ENCODE peak calls at places on chromosomes 16 and 17, in seven cellular contexts. O is globus pallidus; V is HEK293T; J is SK-MEL-5; Y is sciatic nerve; X is NCI-H2227 treated with DMSO at 0.1 percent for 48 hours; E is naive thymus-derived CD4-positive, alpha-beta T cell. G is an unnamed sample.

GRCh38 chr16:8931864-8932263 is 31.8 kb downstream of the USP7 start:
- DNase-seq in X (no peak), V (peak), Y (peak), J (peak), O (peak), E (peak), G (peak)

GRCh38 chr17:69763503-69763902 is 311.5 kb upstream of the KCNJ16 start:
- DNase-seq in J (no peak), E (no peak), O (no peak), V (no peak), Y (no peak), X (no peak), G (no peak)

GRCh38 chr16:31120129-31120528 is 2.7 kb downstream of the KAT8 start:
- DNase-seq in J (no peak), V (no peak), X (no peak), Y (no peak), O (no peak), E (no peak), G (no peak)

GRCh38 chr17:17913695-17914332 is 58.4 kb downstream of the TOM1L2 start:
- DNase-seq in Y (peak), O (no peak), E (no peak), J (peak), V (peak), X (peak), G (peak)

GRCh38 chr16:56673916-56674315 is 4.3 kb downstream of the MT1H start:
- DNase-seq in X (no peak), V (no peak), O (no peak), Y (no peak), J (peak), E (peak), G (no peak)

GRCh38 chr17:34571428-34572130 is 7.8 kb upstream of the TMEM132E start:
- DNase-seq in O (peak), X (peak), E (no peak), J (no peak), V (no peak), Y (no peak), G (no peak)

GRCh38 chr16:89924298-89924924 is 1.3 kb downstream of the TUBB3 start:
- DNase-seq in E (peak), Y (no peak), J (peak), O (no peak), X (peak), V (peak), G (peak)

GRCh38 chr16:78146807-78147206 is 47.4 kb downstream of the WWOX start:
- DNase-seq in E (no peak), J (no peak), X (no peak), Y (no peak), O (no peak), V (no peak), G (no peak)

GRCh38 chr16:77738706-77739105 is 16.4 kb downstream of the NUDT7 start:
- DNase-seq in O (no peak), V (no peak), J (no peak), X (no peak), E (no peak), Y (no peak), G (no peak)

GRCh38 chr16:81427245-81427644 is 17.4 kb upstream of the CMIP start:
- DNase-seq in E (no peak), X (no peak), J (no peak), O (no peak), Y (no peak), V (no peak), G (no peak)

GRCh38 chr16:12613131-12613991 is 190.3 kb downstream of the CPPED1 start:
- DNase-seq in V (no peak), X (no peak), J (no peak), O (no peak), E (peak), Y (no peak), G (peak)

GRCh38 chr16:2095315-2095853 is 40.3 kb downstream of the PKD1 start:
- DNase-seq in Y (no peak), O (no peak), J (no peak), E (no peak), V (no peak), X (no peak), G (no peak)

GRCh38 chr17:81339502-81340296 is 44.6 kb upstream of the SLC38A10 start:
- DNase-seq in O (no peak), X (no peak), V (no peak), E (no peak), Y (peak), J (no peak), G (peak)

GRCh38 chr17:15502315-15503112 is 35.1 kb upstream of the CDRT4 start:
- DNase-seq in O (peak), X (no peak), Y (peak), J (peak), E (peak), V (peak), G (peak)

GRCh38 chr17:79970576-79971068 is 65.0 kb downstream of the TBC1D16 start:
- DNase-seq in V (peak), O (peak), Y (peak), X (no peak), J (peak), E (peak), G (no peak)

GRCh38 chr16:13587171-13587570 is 332.8 kb upstream of the ERCC4 start:
- DNase-seq in E (no peak), Y (no peak), J (no peak), X (no peak), O (no peak), V (no peak), G (no peak)

GRCh38 chr17:41486809-41487530 is 2.7 kb downstream of the KRT36 start:
- DNase-seq in X (no peak), V (peak), Y (no peak), J (peak), O (no peak), E (no peak), G (peak)

GRCh38 chr16:87033541-87034300 is 283.5 kb downstream of the C16orf95 start:
- DNase-seq in J (no peak), V (no peak), E (no peak), O (no peak), Y (no peak), X (no peak), G (no peak)

GRCh38 chr16:23506606-23506994 is 3.7 kb downstream of the GGA2 start:
- DNase-seq in V (no peak), X (no peak), Y (no peak), J (no peak), E (no peak), O (no peak), G (no peak)